ENCODE peak calls at places on chromosome 15, in eight cellular contexts. One of them, this sample, is unnamed. For H3K36me3 and H3K4me1, the result is how much of the 10 kb centered on the place peaks cover.

GRCh38 chr15:34793071-34793470 is 2.3 kb downstream of the ACTC1 start:
- DNase-seq in GM23248: no peak
- DNase-seq in stomach: no peak
- DNase-seq in Karpas-422: no peak
- DNase-seq in psoas muscle: no peak
- DNase-seq in thoracic aorta: no peak
- DNase-seq in ovary: no peak
- DNase-seq in mesendoderm: no peak
- DNase-seq in this sample: no peak

GRCh38 chr15:70812827-70813364 is 41.1 kb downstream of the LARP6 start:
- DNase-seq in GM23248: no peak
- DNase-seq in stomach: no peak
- DNase-seq in Karpas-422: no peak
- DNase-seq in psoas muscle: no peak
- DNase-seq in thoracic aorta: no peak
- DNase-seq in ovary: no peak
- DNase-seq in mesendoderm: no peak
- DNase-seq in this sample: no peak

GRCh38 chr15:29792426-29793159 is 29.7 kb downstream of the TJP1 start:
- DNase-seq in GM23248: no peak
- DNase-seq in stomach: no peak
- DNase-seq in Karpas-422: no peak
- DNase-seq in psoas muscle: no peak
- DNase-seq in thoracic aorta: no peak
- DNase-seq in ovary: no peak
- DNase-seq in mesendoderm: no peak
- DNase-seq in this sample: no peak

GRCh38 chr15:36959746-36960145 is 140.6 kb downstream of the MEIS2 start:
- DNase-seq in GM23248: no peak
- DNase-seq in stomach: no peak
- DNase-seq in Karpas-422: no peak
- DNase-seq in psoas muscle: no peak
- DNase-seq in thoracic aorta: no peak
- DNase-seq in ovary: no peak
- DNase-seq in mesendoderm: no peak
- DNase-seq in this sample: no peak

GRCh38 chr15:45892182-45892581 is 257.4 kb downstream of the SQOR start:
- DNase-seq in GM23248: peak
- DNase-seq in stomach: no peak
- DNase-seq in Karpas-422: no peak
- DNase-seq in psoas muscle: no peak
- DNase-seq in thoracic aorta: no peak
- DNase-seq in ovary: no peak
- DNase-seq in mesendoderm: peak
- DNase-seq in this sample: no peak

GRCh38 chr15:46409879-46410278 is 775.0 kb downstream of the SQOR start:
- DNase-seq in GM23248: no peak
- DNase-seq in stomach: no peak
- DNase-seq in Karpas-422: no peak
- DNase-seq in psoas muscle: no peak
- DNase-seq in thoracic aorta: no peak
- DNase-seq in ovary: no peak
- DNase-seq in mesendoderm: no peak
- DNase-seq in this sample: no peak

GRCh38 chr15:63200464-63201242 is 11.2 kb downstream of the RAB8B start:
- DNase-seq in GM23248: no peak
- DNase-seq in stomach: no peak
- DNase-seq in Karpas-422: no peak
- DNase-seq in psoas muscle: no peak
- DNase-seq in thoracic aorta: no peak
- DNase-seq in ovary: no peak
- DNase-seq in mesendoderm: no peak
- DNase-seq in this sample: no peak

GRCh38 chr15:55343168-55343567 is 24.1 kb downstream of the PIGB start:
- DNase-seq in GM23248: no peak
- DNase-seq in stomach: no peak
- DNase-seq in Karpas-422: no peak
- DNase-seq in psoas muscle: no peak
- DNase-seq in thoracic aorta: no peak
- DNase-seq in ovary: no peak
- DNase-seq in mesendoderm: no peak
- DNase-seq in this sample: no peak

GRCh38 chr15:25733036-25733855 is 129.9 kb downstream of the ATP10A start:
- DNase-seq in GM23248: no peak
- DNase-seq in stomach: no peak
- DNase-seq in Karpas-422: no peak
- DNase-seq in psoas muscle: no peak
- DNase-seq in thoracic aorta: no peak
- DNase-seq in ovary: no peak
- DNase-seq in mesendoderm: no peak
- DNase-seq in this sample: no peak

GRCh38 chr15:43939070-43939469 is 112.3 kb downstream of the WDR76 start:
- DNase-seq in GM23248: peak
- DNase-seq in stomach: no peak
- DNase-seq in Karpas-422: peak
- DNase-seq in psoas muscle: no peak
- DNase-seq in thoracic aorta: no peak
- DNase-seq in ovary: no peak
- DNase-seq in mesendoderm: no peak
- DNase-seq in this sample: no peak

GRCh38 chr15:60396100-60396499 is 1.7 kb downstream of the ANXA2 start:
- DNase-seq in GM23248: peak
- DNase-seq in stomach: peak
- DNase-seq in Karpas-422: no peak
- DNase-seq in psoas muscle: no peak
- DNase-seq in thoracic aorta: no peak
- DNase-seq in ovary: no peak
- DNase-seq in mesendoderm: peak
- DNase-seq in this sample: no peak
- H3K4me3 ChIP-seq in GM23248: peak
- H3K4me3 ChIP-seq in stomach: peak
- H3K4me3 ChIP-seq in Karpas-422: no peak
- H3K4me3 ChIP-seq in psoas muscle: peak
- H3K4me3 ChIP-seq in thoracic aorta: peak
- H3K4me3 ChIP-seq in ovary: peak
- H3K4me3 ChIP-seq in mesendoderm: no peak
- H3K4me3 ChIP-seq in this sample: peak

DNA sequence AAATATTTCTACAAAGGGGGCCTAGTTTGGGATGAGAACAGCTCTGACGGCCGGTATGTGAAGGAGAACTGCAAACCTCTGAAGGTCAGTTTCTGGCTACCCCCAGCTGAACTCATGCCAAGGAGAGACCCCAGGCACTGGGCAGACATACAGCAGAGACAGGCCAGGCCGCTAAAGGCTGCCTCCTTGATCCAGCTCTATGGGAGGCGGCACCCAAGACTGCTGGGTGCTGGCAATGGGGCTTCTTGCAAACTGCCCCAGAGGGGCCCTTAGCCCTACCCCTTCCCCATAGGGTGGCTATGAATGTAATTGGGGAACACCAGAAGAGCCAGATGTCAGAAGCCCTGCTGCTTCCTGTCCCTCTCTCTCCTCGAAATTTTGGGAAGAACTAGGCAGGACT is 13.3 kb downstream of the CLK3 start:
- DNase-seq in GM23248: no peak
- DNase-seq in stomach: no peak
- DNase-seq in Karpas-422: no peak
- DNase-seq in psoas muscle: no peak
- DNase-seq in thoracic aorta: no peak
- DNase-seq in ovary: no peak
- DNase-seq in mesendoderm: no peak
- DNase-seq in this sample: no peak
- H3K36me3 ChIP-seq in GM23248: under half
- H3K36me3 ChIP-seq in stomach: half or more
- H3K36me3 ChIP-seq in Karpas-422: under half
- H3K36me3 ChIP-seq in psoas muscle: under half
- H3K36me3 ChIP-seq in thoracic aorta: half or more
- H3K36me3 ChIP-seq in ovary: under half
- H3K36me3 ChIP-seq in mesendoderm: under half
- H3K36me3 ChIP-seq in this sample: under half

GRCh38 chr15:31403606-31404005 is 77.0 kb downstream of the KLF13 start:
- DNase-seq in GM23248: peak
- DNase-seq in stomach: no peak
- DNase-seq in Karpas-422: no peak
- DNase-seq in psoas muscle: no peak
- DNase-seq in thoracic aorta: no peak
- DNase-seq in ovary: no peak
- DNase-seq in mesendoderm: no peak
- DNase-seq in this sample: no peak
- H3K4me1 ChIP-seq in GM23248: under half
- H3K4me1 ChIP-seq in stomach: under half
- H3K4me1 ChIP-seq in Karpas-422: under half
- H3K4me1 ChIP-seq in psoas muscle: under half
- H3K4me1 ChIP-seq in thoracic aorta: under half
- H3K4me1 ChIP-seq in ovary: under half
- H3K4me1 ChIP-seq in mesendoderm: under half
- H3K4me1 ChIP-seq in this sample: under half

DNA sequence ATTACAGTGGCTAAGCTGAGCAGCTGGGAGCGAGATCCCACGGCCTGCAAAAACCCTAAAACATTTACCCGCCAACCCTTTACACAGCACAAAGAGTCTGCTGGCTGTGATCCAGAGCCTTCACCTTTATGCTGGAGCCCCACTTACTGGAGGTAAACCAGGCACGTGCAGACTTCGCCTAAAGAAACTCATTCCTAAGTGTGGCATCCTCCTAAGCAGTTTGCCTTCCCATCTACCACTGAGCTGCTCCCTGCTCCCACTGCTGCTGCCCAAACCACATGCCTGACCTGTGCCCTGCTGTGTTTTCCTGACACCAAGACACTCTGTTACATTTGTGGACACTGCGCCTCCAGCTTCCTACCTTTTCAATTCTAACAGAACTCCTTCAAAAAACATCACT is 53.0 kb downstream of the CHSY1 start:
- DNase-seq in GM23248: peak
- DNase-seq in stomach: no peak
- DNase-seq in Karpas-422: no peak
- DNase-seq in psoas muscle: no peak
- DNase-seq in thoracic aorta: no peak
- DNase-seq in ovary: no peak
- DNase-seq in mesendoderm: no peak
- DNase-seq in this sample: no peak
- H3K4me3 ChIP-seq in GM23248: peak
- H3K4me3 ChIP-seq in stomach: no peak
- H3K4me3 ChIP-seq in Karpas-422: no peak
- H3K4me3 ChIP-seq in psoas muscle: no peak
- H3K4me3 ChIP-seq in thoracic aorta: no peak
- H3K4me3 ChIP-seq in ovary: no peak
- H3K4me3 ChIP-seq in mesendoderm: no peak
- H3K4me3 ChIP-seq in this sample: peak

GRCh38 chr15:48337626-48338025 is 6.4 kb downstream of the DUT start:
- DNase-seq in GM23248: no peak
- DNase-seq in stomach: no peak
- DNase-seq in Karpas-422: no peak
- DNase-seq in psoas muscle: no peak
- DNase-seq in thoracic aorta: no peak
- DNase-seq in ovary: no peak
- DNase-seq in mesendoderm: no peak
- DNase-seq in this sample: no peak

GRCh38 chr15:48333553-48333952 is 2.3 kb downstream of the DUT start:
- DNase-seq in GM23248: no peak
- DNase-seq in stomach: no peak
- DNase-seq in Karpas-422: peak
- DNase-seq in psoas muscle: no peak
- DNase-seq in thoracic aorta: no peak
- DNase-seq in ovary: no peak
- DNase-seq in mesendoderm: peak
- DNase-seq in this sample: no peak

GRCh38 chr15:48340111-48340510 is 8.9 kb downstream of the DUT start:
- DNase-seq in GM23248: no peak
- DNase-seq in stomach: no peak
- DNase-seq in Karpas-422: no peak
- DNase-seq in psoas muscle: no peak
- DNase-seq in thoracic aorta: no peak
- DNase-seq in ovary: no peak
- DNase-seq in mesendoderm: no peak
- DNase-seq in this sample: no peak

GRCh38 chr15:48334260-48334659 is 3.0 kb downstream of the DUT start:
- DNase-seq in GM23248: no peak
- DNase-seq in stomach: no peak
- DNase-seq in Karpas-422: no peak
- DNase-seq in psoas muscle: no peak
- DNase-seq in thoracic aorta: no peak
- DNase-seq in ovary: no peak
- DNase-seq in mesendoderm: peak
- DNase-seq in this sample: no peak

GRCh38 chr15:48336940-48337339 is 5.7 kb downstream of the DUT start:
- DNase-seq in GM23248: peak
- DNase-seq in stomach: no peak
- DNase-seq in Karpas-422: peak
- DNase-seq in psoas muscle: no peak
- DNase-seq in thoracic aorta: no peak
- DNase-seq in ovary: no peak
- DNase-seq in mesendoderm: peak
- DNase-seq in this sample: no peak
- H3K36me3 ChIP-seq in GM23248: under half
- H3K36me3 ChIP-seq in stomach: half or more
- H3K36me3 ChIP-seq in Karpas-422: half or more
- H3K36me3 ChIP-seq in psoas muscle: under half
- H3K36me3 ChIP-seq in thoracic aorta: under half
- H3K36me3 ChIP-seq in ovary: under half
- H3K36me3 ChIP-seq in mesendoderm: under half
- H3K36me3 ChIP-seq in this sample: under half

GRCh38 chr15:68510558-68510957 is 68.2 kb upstream of the CORO2B start:
- DNase-seq in GM23248: no peak
- DNase-seq in stomach: no peak
- DNase-seq in Karpas-422: no peak
- DNase-seq in psoas muscle: no peak
- DNase-seq in thoracic aorta: no peak
- DNase-seq in ovary: no peak
- DNase-seq in mesendoderm: no peak
- DNase-seq in this sample: peak
- H3K4me1 ChIP-seq in GM23248: under half
- H3K4me1 ChIP-seq in stomach: under half
- H3K4me1 ChIP-seq in Karpas-422: under half
- H3K4me1 ChIP-seq in psoas muscle: under half
- H3K4me1 ChIP-seq in thoracic aorta: under half
- H3K4me1 ChIP-seq in ovary: under half
- H3K4me1 ChIP-seq in mesendoderm: under half
- H3K4me1 ChIP-seq in this sample: under half